ENCODE peak calls at places on chromosome 19, in four cellular contexts. One of them, this sample, is unnamed.

GRCh38 chr19:44109458-44109857 is 3.7 kb upstream of the ZNF225 start:
- DNase-seq in K562: no peak
- DNase-seq in A549: no peak
- DNase-seq in GM12878: no peak
- DNase-seq in this sample: no peak

GRCh38 chr19:35642312-35642711 is 767 bp downstream of the ETV2 start:
- DNase-seq in K562: peak; percentile 23
- DNase-seq in A549: no peak
- DNase-seq in GM12878: no peak
- DNase-seq in this sample: no peak

GRCh38 chr19:39172700-39173501 is 23.9 kb upstream of the NCCRP1 start:
- DNase-seq in K562: no peak
- DNase-seq in A549: no peak
- DNase-seq in GM12878: no peak
- DNase-seq in this sample: no peak

GRCh38 chr19:51480590-51480989 is 2.3 kb downstream of the CEACAM18 start:
- DNase-seq in K562: peak; percentile 80
- DNase-seq in A549: no peak
- DNase-seq in GM12878: no peak
- DNase-seq in this sample: peak; percentile 20

GRCh38 chr19:42175952-42176648 is 41.4 kb downstream of the DEDD2 start:
- DNase-seq in K562: no peak
- DNase-seq in A549: peak; percentile 69
- DNase-seq in GM12878: no peak
- DNase-seq in this sample: no peak

GRCh38 chr19:14418743-14419037 is 451 bp downstream of the DDX39A start:
- DNase-seq in K562: no peak
- DNase-seq in A549: no peak
- DNase-seq in GM12878: no peak
- DNase-seq in this sample: no peak

GRCh38 chr19:11381535-11382369 is 2.4 kb downstream of the EPOR start:
- DNase-seq in K562: no peak
- DNase-seq in A549: peak; percentile 83
- DNase-seq in GM12878: peak; percentile 66
- DNase-seq in this sample: no peak

GRCh38 chr19:3019211-3019854 is 9.7 kb downstream of the TLE2 start:
- DNase-seq in K562: no peak
- DNase-seq in A549: no peak
- DNase-seq in GM12878: no peak
- DNase-seq in this sample: no peak

GRCh38 chr19:31567776-31568175 is 218.5 kb upstream of the TSHZ3 start:
- DNase-seq in K562: no peak
- DNase-seq in A549: no peak
- DNase-seq in GM12878: no peak
- DNase-seq in this sample: no peak

GRCh38 chr19:10453852-10454251 is 33.5 kb downstream of the PDE4A start:
- DNase-seq in K562: no peak
- DNase-seq in A549: no peak
- DNase-seq in GM12878: no peak
- DNase-seq in this sample: no peak

GRCh38 chr19:34244611-34245299 is 9.6 kb upstream of the GARRE1 start:
- DNase-seq in K562: no peak
- DNase-seq in A549: no peak
- DNase-seq in GM12878: no peak
- DNase-seq in this sample: peak; percentile 22

GRCh38 chr19:15436012-15436825 is 13.5 kb downstream of the WIZ start:
- DNase-seq in K562: peak; percentile 27
- DNase-seq in A549: no peak
- DNase-seq in GM12878: no peak
- DNase-seq in this sample: no peak

GRCh38 chr19:7618771-7619510 is 10.4 kb downstream of the XAB2 start:
- DNase-seq in K562: no peak
- DNase-seq in A549: no peak
- DNase-seq in GM12878: no peak
- DNase-seq in this sample: no peak

GRCh38 chr19:40502647-40503046 is 35.8 kb downstream of the SPTBN4 start:
- DNase-seq in K562: peak; percentile 26
- DNase-seq in A549: peak; percentile 58
- DNase-seq in GM12878: no peak
- DNase-seq in this sample: peak; percentile 31

GRCh38 chr19:40503300-40503699 is 36.5 kb downstream of the SPTBN4 start:
- DNase-seq in K562: peak; percentile 48
- DNase-seq in A549: no peak
- DNase-seq in GM12878: no peak
- DNase-seq in this sample: no peak

GRCh38 chr19:43624933-43625332 is 5.5 kb upstream of the ZNF428 start:
- DNase-seq in K562: peak; percentile 97
- DNase-seq in A549: no peak
- DNase-seq in GM12878: no peak
- DNase-seq in this sample: no peak

GRCh38 chr19:16208064-16208759 is 10.5 kb downstream of the AP1M1 start:
- DNase-seq in K562: no peak
- DNase-seq in A549: no peak
- DNase-seq in GM12878: no peak
- DNase-seq in this sample: no peak

GRCh38 chr19:51002101-51002532 is 713 bp upstream of the KLK8 start:
- DNase-seq in K562: peak; percentile 17
- DNase-seq in A549: no peak
- DNase-seq in GM12878: no peak
- DNase-seq in this sample: no peak

GRCh38 chr19:16660763-16661479 is at the start of gene TMEM38A:
- DNase-seq in K562: peak; percentile 56
- DNase-seq in A549: no peak
- DNase-seq in GM12878: no peak
- DNase-seq in this sample: no peak

GRCh38 chr19:45798995-45799517 is 6.4 kb upstream of the DMWD start:
- DNase-seq in K562: peak; percentile 72
- DNase-seq in A549: peak; percentile 94
- DNase-seq in GM12878: peak; percentile 23
- DNase-seq in this sample: peak; percentile 31

DNA sequence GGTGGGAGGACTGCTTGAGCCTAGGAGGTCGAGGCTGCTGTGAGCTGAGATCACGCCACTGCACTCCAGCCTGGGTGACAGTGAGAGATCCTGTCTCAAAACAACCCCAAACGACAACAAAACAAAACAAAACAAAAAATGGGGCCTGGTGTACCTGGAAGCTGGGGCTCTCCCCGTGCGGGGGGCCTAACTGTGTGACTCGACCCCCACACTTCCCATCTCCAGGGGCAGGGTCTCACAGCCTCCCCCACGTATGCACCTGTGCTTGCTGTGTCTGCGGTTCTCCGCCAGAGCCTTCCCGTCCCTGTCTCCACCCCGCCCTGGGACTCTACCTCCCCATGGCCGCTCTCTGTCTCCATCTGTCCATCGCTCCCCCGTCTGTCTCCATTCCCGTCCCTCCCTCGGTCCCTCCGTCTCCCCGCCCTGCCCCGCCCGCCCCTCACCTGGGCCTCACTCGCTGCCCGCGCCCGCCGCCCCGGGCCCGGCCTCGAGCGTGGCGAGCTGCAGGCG is 758 bp downstream of the TMEM238 start:
- DNase-seq in K562: no peak
- DNase-seq in A549: no peak
- DNase-seq in GM12878: no peak
- DNase-seq in this sample: no peak
- TF ChIP-seq POLR2AphosphoS2 in K562: no peak
- TF ChIP-seq POLR2AphosphoS2 in A549: no peak
- TF ChIP-seq POLR2AphosphoS2 in GM12878: no peak
- TF ChIP-seq POLR2AphosphoS2 in this sample: no peak

DNA sequence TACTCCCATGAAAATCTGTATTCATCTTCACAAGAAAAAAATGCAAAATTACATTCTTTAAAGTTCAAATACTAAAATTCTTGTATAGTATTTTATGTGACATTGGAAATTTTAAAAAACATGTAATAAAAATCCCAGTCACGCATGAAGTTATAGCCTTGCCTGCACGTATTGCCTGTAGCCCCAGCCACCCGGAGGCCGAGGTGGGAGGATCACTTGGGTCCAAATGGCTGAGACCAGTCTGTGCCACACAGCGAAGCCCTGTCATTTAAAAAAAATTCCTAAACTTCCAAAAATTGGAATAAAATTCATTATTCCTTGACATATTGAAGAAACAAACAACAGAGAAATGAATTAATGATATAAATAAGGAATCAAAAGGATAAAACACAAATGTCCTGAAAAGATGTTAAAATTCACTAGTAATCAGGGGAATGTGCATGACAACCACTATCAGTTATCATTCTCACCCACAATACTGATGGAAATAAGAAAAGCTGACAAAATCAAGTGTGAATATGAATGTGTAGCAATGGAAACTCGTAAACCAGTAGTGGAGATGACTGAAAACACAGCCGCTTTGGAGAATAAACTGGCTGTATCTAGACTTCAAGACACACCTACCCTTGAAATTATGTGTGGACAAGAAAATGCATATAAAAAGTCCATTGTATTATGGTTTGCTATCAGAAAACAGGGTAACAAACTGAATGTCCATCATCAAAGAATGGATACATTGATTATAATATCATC is 7.5 kb downstream of the CARD8 start:
- DNase-seq in K562: no peak
- DNase-seq in A549: no peak
- DNase-seq in GM12878: no peak
- DNase-seq in this sample: no peak
- TF ChIP-seq ESRRA in K562: no peak
- TF ChIP-seq ESRRA in A549: no peak
- TF ChIP-seq ESRRA in GM12878: no peak
- TF ChIP-seq ESRRA in this sample: no peak

GRCh38 chr19:49506575-49507105 is 5.8 kb upstream of the FCGRT start:
- DNase-seq in K562: peak; percentile 84
- DNase-seq in A549: peak; percentile 80
- DNase-seq in GM12878: no peak
- DNase-seq in this sample: peak; percentile 71
- TF ChIP-seq POLR2AphosphoS2 in K562: no peak
- TF ChIP-seq POLR2AphosphoS2 in A549: no peak
- TF ChIP-seq POLR2AphosphoS2 in GM12878: no peak
- TF ChIP-seq POLR2AphosphoS2 in this sample: no peak

GRCh38 chr19:860481-861098 is 1.1 kb downstream of the CFD start:
- DNase-seq in K562: peak; percentile 94
- DNase-seq in A549: peak; percentile 75
- DNase-seq in GM12878: no peak
- DNase-seq in this sample: peak; percentile 53
- TF ChIP-seq ESRRA in K562: peak; percentile 53
- TF ChIP-seq ESRRA in A549: no peak
- TF ChIP-seq ESRRA in GM12878: no peak
- TF ChIP-seq ESRRA in this sample: peak; percentile 34

GRCh38 chr19:55340784-55341147 is 1.1 kb downstream of the KMT5C start:
- DNase-seq in K562: peak; percentile 63
- DNase-seq in A549: no peak
- DNase-seq in GM12878: no peak
- DNase-seq in this sample: no peak
- TF ChIP-seq POLR2AphosphoS2 in K562: no peak
- TF ChIP-seq POLR2AphosphoS2 in A549: no peak
- TF ChIP-seq POLR2AphosphoS2 in GM12878: no peak
- TF ChIP-seq POLR2AphosphoS2 in this sample: no peak

DNA sequence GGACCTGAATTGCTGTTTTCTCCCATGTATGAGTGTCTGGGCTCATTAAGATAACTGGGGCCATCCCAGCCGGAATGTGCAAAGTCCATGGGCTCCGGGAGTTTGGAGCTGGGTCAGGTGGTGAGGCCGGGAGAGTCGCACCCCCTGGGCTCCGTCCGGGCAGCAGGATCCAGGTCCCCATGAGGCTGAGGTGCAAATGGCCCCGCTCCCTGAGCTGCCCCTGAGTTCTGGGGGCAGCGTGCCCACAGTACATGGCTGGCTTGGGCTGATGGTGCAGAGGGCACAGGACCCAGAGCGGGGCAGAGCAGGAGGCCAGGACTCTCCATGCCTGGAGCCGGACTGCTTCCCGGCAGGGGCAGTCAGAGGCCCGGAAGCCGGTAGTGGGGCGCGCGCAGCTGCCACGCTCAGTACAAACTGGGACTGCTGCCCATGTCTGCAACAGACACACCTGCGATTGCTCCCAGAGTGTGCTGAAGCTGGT is 136.0 kb downstream of the KDM4B start:
- DNase-seq in K562: no peak
- DNase-seq in A549: no peak
- DNase-seq in GM12878: no peak
- DNase-seq in this sample: peak; percentile 35
- TF ChIP-seq ESRRA in K562: no peak
- TF ChIP-seq ESRRA in A549: no peak
- TF ChIP-seq ESRRA in GM12878: no peak
- TF ChIP-seq ESRRA in this sample: no peak

GRCh38 chr19:1649706-1650626 is 2.4 kb downstream of the TCF3 start:
- DNase-seq in K562: no peak
- DNase-seq in A549: no peak
- DNase-seq in GM12878: no peak
- DNase-seq in this sample: no peak

GRCh38 chr19:1650627-1651009 is 1.8 kb downstream of the TCF3 start:
- DNase-seq in K562: no peak
- DNase-seq in A549: no peak
- DNase-seq in GM12878: no peak
- DNase-seq in this sample: no peak

GRCh38 chr19:1652471-1653299 is at the start of gene TCF3:
- DNase-seq in K562: peak; percentile 99
- DNase-seq in A549: peak; percentile 87
- DNase-seq in GM12878: peak; percentile 95
- DNase-seq in this sample: peak; percentile 96

GRCh38 chr19:1651548-1652394 is 644 bp downstream of the TCF3 start:
- DNase-seq in K562: peak; percentile 73
- DNase-seq in A549: peak; percentile 14
- DNase-seq in GM12878: no peak
- DNase-seq in this sample: no peak

GRCh38 chr19:1651061-1651547 is 1.3 kb downstream of the TCF3 start:
- DNase-seq in K562: peak; percentile 53
- DNase-seq in A549: no peak
- DNase-seq in GM12878: peak; percentile 56
- DNase-seq in this sample: no peak
- TF ChIP-seq POLR2AphosphoS2 in K562: no peak
- TF ChIP-seq POLR2AphosphoS2 in A549: no peak
- TF ChIP-seq POLR2AphosphoS2 in GM12878: no peak
- TF ChIP-seq POLR2AphosphoS2 in this sample: no peak

This sample was measured in HepG2.